ENCODE peak calls at places on chromosomes 11 and 22, in ten cellular contexts. F is uterus, R is keratinocyte, N is H1, U is cardiac muscle cell, Z is fibroblast of the aortic adventitia, B is skeletal muscle cell, A is Peyer's patch, T is pancreas, W is OCI-LY7. E is an unnamed sample.

GRCh38 chr11:45150301-45150700 is 3.9 kb downstream of the PRDM11 start:
- DNase-seq in F (no peak), R (no peak), N (no peak), U (no peak), Z (no peak), B (no peak), A (no peak), T (no peak), W (no peak), E (no peak)

GRCh38 chr22:17773606-17774205 is 563 bp downstream of the BID start:
- DNase-seq in F (peak), R (no peak), N (peak), U (peak), Z (no peak), B (no peak), A (peak), T (peak), W (peak), E (peak)

GRCh38 chr11:112612283-112612849 is 348.9 kb upstream of the NCAM1 start:
- DNase-seq in F (no peak), R (no peak), N (no peak), U (peak), Z (no peak), B (no peak), A (no peak), T (no peak), W (no peak), E (peak)

GRCh38 chr11:7032692-7033091 is 12.4 kb downstream of the NLRP14 start:
- DNase-seq in F (no peak), R (no peak), N (no peak), U (no peak), Z (no peak), B (no peak), A (no peak), T (no peak), W (no peak), E (no peak)

GRCh38 chr22:50299724-50300619 is 7.5 kb downstream of the PLXNB2 start:
- DNase-seq in F (no peak), R (no peak), N (peak), U (no peak), Z (no peak), B (no peak), A (peak), T (no peak), W (no peak), E (peak)

GRCh38 chr11:114034956-114035355 is 24.6 kb upstream of the ZBTB16 start:
- DNase-seq in F (no peak), R (no peak), N (no peak), U (no peak), Z (no peak), B (no peak), A (no peak), T (no peak), W (no peak), E (no peak)

GRCh38 chr11:35163209-35163608 is 24.2 kb downstream of the CD44 start:
- DNase-seq in F (no peak), R (no peak), N (no peak), U (no peak), Z (no peak), B (no peak), A (no peak), T (no peak), W (no peak), E (peak)

GRCh38 chr22:25903294-25903693 is 161.3 kb downstream of the MYO18B start:
- DNase-seq in F (no peak), R (no peak), N (peak), U (no peak), Z (no peak), B (no peak), A (no peak), T (no peak), W (no peak), E (no peak)

GRCh38 chr11:67303132-67303988 is at the start of gene SSH3:
- DNase-seq in F (peak), R (no peak), N (peak), U (peak), Z (peak), B (no peak), A (peak), T (peak), W (no peak), E (peak)

GRCh38 chr11:7665473-7666291 is 7.6 kb downstream of the CYB5R2 start:
- DNase-seq in F (peak), R (no peak), N (peak), U (peak), Z (peak), B (peak), A (peak), T (peak), W (peak), E (peak)

GRCh38 chr11:615453-616319 is at the start of gene IRF7:
- DNase-seq in F (peak), R (no peak), N (peak), U (peak), Z (peak), B (peak), A (peak), T (peak), W (peak), E (peak)

GRCh38 chr11:70542406-70542805 is 144.1 kb downstream of the CTTN start:
- DNase-seq in F (no peak), R (no peak), N (no peak), U (no peak), Z (no peak), B (no peak), A (no peak), T (no peak), W (no peak), E (no peak)

GRCh38 chr22:49088801-49089791 is 738.6 kb downstream of the BRD1 start:
- DNase-seq in F (no peak), R (no peak), N (no peak), U (no peak), Z (no peak), B (no peak), A (no peak), T (no peak), W (no peak), E (no peak)

GRCh38 chr11:111540114-111540920 is at the start of gene LAYN:
- DNase-seq in F (peak), R (no peak), N (peak), U (peak), Z (peak), B (no peak), A (peak), T (peak), W (no peak), E (peak)

GRCh38 chr11:61914471-61915171 is 2.7 kb downstream of the RAB3IL1 start:
- DNase-seq in F (no peak), R (no peak), N (no peak), U (no peak), Z (no peak), B (no peak), A (no peak), T (no peak), W (no peak), E (no peak)

GRCh38 chr22:37267128-37267587 is 15.2 kb upstream of the CYTH4 start:
- DNase-seq in F (no peak), R (no peak), N (peak), U (peak), Z (peak), B (no peak), A (peak), T (no peak), W (peak), E (peak)

GRCh38 chr11:46461461-46461927 is 69.9 kb upstream of the CHRM4 start:
- DNase-seq in F (no peak), R (no peak), N (no peak), U (no peak), Z (no peak), B (peak), A (no peak), T (no peak), W (no peak), E (no peak)

GRCh38 chr11:15091620-15092019 is 18.2 kb downstream of the CALCB start:
- DNase-seq in F (no peak), R (no peak), N (no peak), U (no peak), Z (no peak), B (no peak), A (no peak), T (no peak), W (peak), E (no peak)

GRCh38 chr11:32584921-32585320 is 1.3 kb downstream of the EIF3M start:
- DNase-seq in F (no peak), R (no peak), N (no peak), U (no peak), Z (no peak), B (no peak), A (no peak), T (no peak), W (no peak), E (no peak)

GRCh38 chr11:119700536-119701346 is 28.3 kb downstream of the NECTIN1 start:
- DNase-seq in F (no peak), R (no peak), N (no peak), U (no peak), Z (no peak), B (no peak), A (peak), T (peak), W (no peak), E (peak)

GRCh38 chr11:108732395-108732794 is 67.5 kb downstream of the DDX10 start:
- DNase-seq in F (no peak), R (no peak), N (no peak), U (no peak), Z (no peak), B (no peak), A (no peak), T (no peak), W (no peak), E (no peak)

GRCh38 chr11:3375552-3375951 is 3.4 kb downstream of the ZNF195 start:
- DNase-seq in F (no peak), R (no peak), N (no peak), U (peak), Z (peak), B (peak), A (no peak), T (no peak), W (no peak), E (no peak)

GRCh38 chr11:3381794-3382193 is 2.8 kb upstream of the ZNF195 start:
- DNase-seq in F (no peak), R (no peak), N (no peak), U (no peak), Z (no peak), B (no peak), A (no peak), T (no peak), W (no peak), E (no peak)

GRCh38 chr11:3382613-3383275 is 3.8 kb upstream of the ZNF195 start:
- DNase-seq in F (no peak), R (no peak), N (no peak), U (no peak), Z (no peak), B (no peak), A (no peak), T (no peak), W (no peak), E (no peak)

GRCh38 chr11:3378426-3379423 is at the start of gene ZNF195:
- DNase-seq in F (peak), R (peak), N (peak), U (peak), Z (peak), B (peak), A (peak), T (peak), W (peak), E (peak)

DNA sequence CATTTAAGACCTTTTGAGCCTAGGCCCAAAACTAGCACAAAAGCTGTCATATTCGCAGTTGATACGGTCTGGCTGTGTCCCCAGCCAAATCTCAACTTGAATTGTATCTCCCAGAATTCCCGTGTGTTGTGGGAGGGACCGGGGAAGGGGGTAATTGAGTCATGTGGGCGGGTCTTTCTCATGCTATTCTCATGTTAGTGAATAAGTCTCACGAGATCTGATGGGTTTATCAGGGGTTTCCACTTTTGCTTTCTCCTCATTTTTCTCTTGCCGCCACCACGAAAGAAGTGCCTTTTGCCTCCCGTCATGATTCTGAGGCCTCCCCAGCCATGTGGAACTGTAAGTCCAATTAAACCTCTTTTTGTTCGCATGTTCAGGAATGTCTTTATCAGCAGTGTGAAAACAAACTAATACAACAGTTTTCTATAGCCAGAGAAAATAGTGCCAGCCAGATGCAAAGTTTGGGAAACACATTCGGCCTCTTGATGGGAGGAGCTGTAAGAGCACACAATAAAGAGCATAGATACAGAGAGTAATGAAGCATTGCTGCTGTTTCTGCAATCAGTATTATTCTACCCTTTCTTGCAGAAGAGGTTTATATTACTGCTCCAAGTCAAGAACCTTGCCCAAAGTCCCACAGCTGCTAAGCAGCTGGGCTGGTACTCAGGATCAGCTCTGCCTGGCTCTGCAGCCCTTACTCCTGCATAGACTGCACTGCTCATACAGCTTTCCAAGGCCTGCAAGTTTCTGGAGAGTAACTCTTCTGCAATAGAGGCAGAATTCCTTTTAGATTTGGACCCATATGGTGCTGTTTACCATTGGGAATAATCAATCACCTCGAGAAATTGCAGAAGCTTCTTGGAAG is 2.0 kb upstream of the ZNF195 start:
- DNase-seq in F (no peak), R (no peak), N (peak), U (peak), Z (peak), B (no peak), A (no peak), T (no peak), W (no peak), E (no peak)
- H3K4me3 ChIP-seq in F (no peak), R (no peak), N (peak), U (peak), Z (peak), B (peak), A (peak), T (no peak), W (no peak), E (no peak)

GRCh38 chr11:10526974-10527918 is 13.7 kb downstream of the RNF141 start:
- DNase-seq in F (no peak), R (peak), N (no peak), U (no peak), Z (no peak), B (no peak), A (no peak), T (no peak), W (no peak), E (no peak)
- H3K4me3 ChIP-seq in F (no peak), R (peak), N (no peak), U (no peak), Z (no peak), B (no peak), A (no peak), T (no peak), W (no peak), E (no peak)

GRCh38 chr11:26331911-26332571 is at the start of gene ANO3:
- DNase-seq in F (peak), R (no peak), N (peak), U (peak), Z (peak), B (peak), A (peak), T (peak), W (no peak), E (peak)
- H3K4me3 ChIP-seq in F (no peak), R (no peak), N (peak), U (peak), Z (peak), B (peak), A (no peak), T (peak), W (no peak), E (peak)

DNA sequence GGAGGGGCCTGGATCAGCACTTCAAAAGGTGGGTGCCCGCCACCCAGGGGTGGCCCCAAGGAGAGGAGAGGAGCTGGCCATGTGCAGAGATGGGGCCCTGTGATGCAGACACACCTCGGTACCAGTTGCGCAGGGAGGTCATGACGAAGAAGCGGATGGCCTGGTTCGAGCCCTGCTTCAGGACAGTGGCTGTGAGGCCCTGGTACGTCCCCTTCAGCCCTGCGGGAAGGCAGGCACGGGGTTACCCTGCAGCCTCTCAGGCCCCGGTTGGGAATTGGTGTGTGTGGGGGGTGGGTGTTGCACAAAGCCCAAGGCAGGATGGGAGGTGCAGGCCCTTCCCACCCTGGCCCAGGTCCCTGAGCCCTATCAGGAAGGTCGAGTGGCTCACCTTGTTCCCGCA is 1.8 kb downstream of the SLC25A1 start:
- DNase-seq in F (no peak), R (no peak), N (no peak), U (no peak), Z (no peak), B (no peak), A (no peak), T (peak), W (no peak), E (no peak)
- H3K4me3 ChIP-seq in F (no peak), R (peak), N (no peak), U (no peak), Z (peak), B (peak), A (no peak), T (no peak), W (no peak), E (peak)